ENCODE peak calls at places on chromosomes 12 and 14, in seven cellular contexts. One of them, this sample, is unnamed.

GRCh38 chr12:43764528-43764927 is 5.8 kb downstream of the IRAK4 start:
- DNase-seq in kidney glomerular epithelial cell: no peak
- DNase-seq in T-helper 22 cell: no peak
- DNase-seq in activated CD4-positive, alpha-beta T cell treated with anti-CD3 and anti-CD28 coated beads, Interleukin-2, amount 10 ng/mL, durations not matched to agents 7 days and 5 days: no peak
- DNase-seq in A549: no peak
- DNase-seq in mammary epithelial cell: no peak
- DNase-seq in fibroblast of lung: no peak
- DNase-seq in this sample: no peak

GRCh38 chr12:168763-169525 is 45.0 kb downstream of the SLC6A12 start:
- DNase-seq in kidney glomerular epithelial cell: no peak
- DNase-seq in T-helper 22 cell: no peak
- DNase-seq in activated CD4-positive, alpha-beta T cell treated with anti-CD3 and anti-CD28 coated beads, Interleukin-2, amount 10 ng/mL, durations not matched to agents 7 days and 5 days: no peak
- DNase-seq in A549: no peak
- DNase-seq in mammary epithelial cell: no peak
- DNase-seq in fibroblast of lung: no peak
- DNase-seq in this sample: no peak

GRCh38 chr12:79655036-79655435 is 35.7 kb downstream of the PAWR start:
- DNase-seq in kidney glomerular epithelial cell: no peak
- DNase-seq in T-helper 22 cell: no peak
- DNase-seq in activated CD4-positive, alpha-beta T cell treated with anti-CD3 and anti-CD28 coated beads, Interleukin-2, amount 10 ng/mL, durations not matched to agents 7 days and 5 days: no peak
- DNase-seq in A549: no peak
- DNase-seq in mammary epithelial cell: no peak
- DNase-seq in fibroblast of lung: no peak
- DNase-seq in this sample: no peak

GRCh38 chr14:37594916-37595808 is at the start of the genes FOXA1 and TTC6:
- DNase-seq in kidney glomerular epithelial cell: no peak
- DNase-seq in T-helper 22 cell: no peak
- DNase-seq in activated CD4-positive, alpha-beta T cell treated with anti-CD3 and anti-CD28 coated beads, Interleukin-2, amount 10 ng/mL, durations not matched to agents 7 days and 5 days: no peak
- DNase-seq in A549: peak
- DNase-seq in mammary epithelial cell: peak
- DNase-seq in fibroblast of lung: no peak
- DNase-seq in this sample: no peak

GRCh38 chr14:75578099-75578785 is at the start of gene FLVCR2:
- DNase-seq in kidney glomerular epithelial cell: peak
- DNase-seq in T-helper 22 cell: peak
- DNase-seq in activated CD4-positive, alpha-beta T cell treated with anti-CD3 and anti-CD28 coated beads, Interleukin-2, amount 10 ng/mL, durations not matched to agents 7 days and 5 days: peak
- DNase-seq in A549: peak
- DNase-seq in mammary epithelial cell: peak
- DNase-seq in fibroblast of lung: peak
- DNase-seq in this sample: peak

GRCh38 chr12:30013051-30013450 is 229.3 kb upstream of the TMTC1 start:
- DNase-seq in kidney glomerular epithelial cell: no peak
- DNase-seq in T-helper 22 cell: no peak
- DNase-seq in activated CD4-positive, alpha-beta T cell treated with anti-CD3 and anti-CD28 coated beads, Interleukin-2, amount 10 ng/mL, durations not matched to agents 7 days and 5 days: no peak
- DNase-seq in A549: no peak
- DNase-seq in mammary epithelial cell: no peak
- DNase-seq in fibroblast of lung: no peak
- DNase-seq in this sample: no peak

GRCh38 chr14:99073401-99073800 is 198.6 kb downstream of the BCL11B start:
- DNase-seq in kidney glomerular epithelial cell: no peak
- DNase-seq in T-helper 22 cell: no peak
- DNase-seq in activated CD4-positive, alpha-beta T cell treated with anti-CD3 and anti-CD28 coated beads, Interleukin-2, amount 10 ng/mL, durations not matched to agents 7 days and 5 days: no peak
- DNase-seq in A549: no peak
- DNase-seq in mammary epithelial cell: no peak
- DNase-seq in fibroblast of lung: no peak
- DNase-seq in this sample: no peak

GRCh38 chr14:103716091-103716801 is 636 bp downstream of the ZFYVE21 start:
- DNase-seq in kidney glomerular epithelial cell: no peak
- DNase-seq in T-helper 22 cell: no peak
- DNase-seq in activated CD4-positive, alpha-beta T cell treated with anti-CD3 and anti-CD28 coated beads, Interleukin-2, amount 10 ng/mL, durations not matched to agents 7 days and 5 days: peak
- DNase-seq in A549: no peak
- DNase-seq in mammary epithelial cell: no peak
- DNase-seq in fibroblast of lung: no peak
- DNase-seq in this sample: no peak

GRCh38 chr12:108605000-108605689 is 7.3 kb upstream of the TMEM119 start:
- DNase-seq in kidney glomerular epithelial cell: peak
- DNase-seq in T-helper 22 cell: no peak
- DNase-seq in activated CD4-positive, alpha-beta T cell treated with anti-CD3 and anti-CD28 coated beads, Interleukin-2, amount 10 ng/mL, durations not matched to agents 7 days and 5 days: no peak
- DNase-seq in A549: no peak
- DNase-seq in mammary epithelial cell: no peak
- DNase-seq in fibroblast of lung: peak
- DNase-seq in this sample: no peak

GRCh38 chr14:96455588-96455987 is 46.6 kb upstream of the PAPOLA start:
- DNase-seq in kidney glomerular epithelial cell: no peak
- DNase-seq in T-helper 22 cell: no peak
- DNase-seq in activated CD4-positive, alpha-beta T cell treated with anti-CD3 and anti-CD28 coated beads, Interleukin-2, amount 10 ng/mL, durations not matched to agents 7 days and 5 days: no peak
- DNase-seq in A549: no peak
- DNase-seq in mammary epithelial cell: peak
- DNase-seq in fibroblast of lung: no peak
- DNase-seq in this sample: no peak

GRCh38 chr12:93381183-93381975 is 3.7 kb downstream of the NUDT4 start:
- DNase-seq in kidney glomerular epithelial cell: no peak
- DNase-seq in T-helper 22 cell: no peak
- DNase-seq in activated CD4-positive, alpha-beta T cell treated with anti-CD3 and anti-CD28 coated beads, Interleukin-2, amount 10 ng/mL, durations not matched to agents 7 days and 5 days: no peak
- DNase-seq in A549: no peak
- DNase-seq in mammary epithelial cell: no peak
- DNase-seq in fibroblast of lung: peak
- DNase-seq in this sample: no peak

GRCh38 chr12:106086696-106087095 is 52.1 kb downstream of the NUAK1 start:
- DNase-seq in kidney glomerular epithelial cell: no peak
- DNase-seq in T-helper 22 cell: no peak
- DNase-seq in activated CD4-positive, alpha-beta T cell treated with anti-CD3 and anti-CD28 coated beads, Interleukin-2, amount 10 ng/mL, durations not matched to agents 7 days and 5 days: no peak
- DNase-seq in A549: no peak
- DNase-seq in mammary epithelial cell: no peak
- DNase-seq in fibroblast of lung: no peak
- DNase-seq in this sample: no peak

GRCh38 chr12:47276253-47277070 is 196.7 kb upstream of the AMIGO2 start:
- DNase-seq in kidney glomerular epithelial cell: peak
- DNase-seq in T-helper 22 cell: peak
- DNase-seq in activated CD4-positive, alpha-beta T cell treated with anti-CD3 and anti-CD28 coated beads, Interleukin-2, amount 10 ng/mL, durations not matched to agents 7 days and 5 days: peak
- DNase-seq in A549: peak
- DNase-seq in mammary epithelial cell: peak
- DNase-seq in fibroblast of lung: peak
- DNase-seq in this sample: no peak

GRCh38 chr12:129394416-129394815 is 509.4 kb downstream of the TMEM132D start:
- DNase-seq in kidney glomerular epithelial cell: no peak
- DNase-seq in T-helper 22 cell: no peak
- DNase-seq in activated CD4-positive, alpha-beta T cell treated with anti-CD3 and anti-CD28 coated beads, Interleukin-2, amount 10 ng/mL, durations not matched to agents 7 days and 5 days: no peak
- DNase-seq in A549: no peak
- DNase-seq in mammary epithelial cell: no peak
- DNase-seq in fibroblast of lung: no peak
- DNase-seq in this sample: no peak

GRCh38 chr12:1741154-1741949 is 50.5 kb downstream of the ADIPOR2 start:
- DNase-seq in kidney glomerular epithelial cell: no peak
- DNase-seq in T-helper 22 cell: no peak
- DNase-seq in activated CD4-positive, alpha-beta T cell treated with anti-CD3 and anti-CD28 coated beads, Interleukin-2, amount 10 ng/mL, durations not matched to agents 7 days and 5 days: no peak
- DNase-seq in A549: no peak
- DNase-seq in mammary epithelial cell: peak
- DNase-seq in fibroblast of lung: no peak
- DNase-seq in this sample: no peak

GRCh38 chr14:94689218-94689984 is 77.2 kb downstream of the SERPINA3 start:
- DNase-seq in kidney glomerular epithelial cell: peak
- DNase-seq in T-helper 22 cell: no peak
- DNase-seq in activated CD4-positive, alpha-beta T cell treated with anti-CD3 and anti-CD28 coated beads, Interleukin-2, amount 10 ng/mL, durations not matched to agents 7 days and 5 days: peak
- DNase-seq in A549: peak
- DNase-seq in mammary epithelial cell: peak
- DNase-seq in fibroblast of lung: peak
- DNase-seq in this sample: peak

GRCh38 chr12:6084261-6084968 is 40.1 kb downstream of the VWF start:
- DNase-seq in kidney glomerular epithelial cell: peak
- DNase-seq in T-helper 22 cell: no peak
- DNase-seq in activated CD4-positive, alpha-beta T cell treated with anti-CD3 and anti-CD28 coated beads, Interleukin-2, amount 10 ng/mL, durations not matched to agents 7 days and 5 days: no peak
- DNase-seq in A549: peak
- DNase-seq in mammary epithelial cell: peak
- DNase-seq in fibroblast of lung: peak
- DNase-seq in this sample: no peak